ENCODE peak calls at places on chromosomes 3 and 15, in six cellular contexts. D is iPS DF 6.9, T is mucosa of descending colon, S is GM19239, J is astrocyte of the cerebellum, B is T-helper 1 cell. P is an unnamed sample.

GRCh38 chr15:35078221-35078915 is 6.7 kb downstream of the NANOGP8 start:
- DNase-seq in J (peak), T (no peak), B (peak), S (peak), D (peak), P (no peak)

GRCh38 chr3:157918402-157918801 is 187.8 kb downstream of the SHOX2 start:
- DNase-seq in J (no peak), S (no peak), B (no peak), T (no peak), D (no peak), P (no peak)

GRCh38 chr3:46935989-46936620 is 40.4 kb downstream of the CCDC12 start:
- DNase-seq in D (no peak), T (peak), B (no peak), S (no peak), J (no peak), P (no peak)

GRCh38 chr3:111723293-111723963 is 128.3 kb upstream of the ZBED2 start:
- DNase-seq in B (no peak), D (no peak), T (no peak), S (no peak), J (peak), P (no peak)

GRCh38 chr15:51350723-51351122 is 9.3 kb downstream of the GLDN start:
- DNase-seq in D (no peak), S (no peak), B (no peak), J (no peak), T (no peak), P (no peak)

GRCh38 chr3:9398715-9399708 is 1.6 kb downstream of the SETD5 start:
- DNase-seq in D (no peak), T (no peak), S (no peak), B (no peak), J (no peak), P (no peak)

GRCh38 chr3:155745795-155746550 is 1.1 kb upstream of the PLCH1 start:
- DNase-seq in J (no peak), B (no peak), T (peak), S (no peak), D (no peak), P (no peak)

GRCh38 chr3:180930526-180930925 is 18.1 kb downstream of the FXR1 start:
- DNase-seq in D (no peak), S (no peak), J (no peak), T (no peak), B (no peak), P (no peak)

GRCh38 chr3:169215461-169215860 is 448.1 kb downstream of the MECOM start:
- DNase-seq in D (no peak), J (no peak), T (no peak), B (no peak), S (no peak), P (no peak)

GRCh38 chr15:62244762-62245161 is 79.7 kb upstream of the C2CD4B start:
- DNase-seq in B (no peak), S (no peak), J (no peak), T (no peak), D (no peak), P (no peak)

P was measured in T follicular helper cell.